ENCODE peak calls at places on chromosomes 5 and 9, in five cellular contexts. T is fibroblast of lung, P is HCT116, D is neuronal stem cell, F is Karpas-422. N is an unnamed sample.

GRCh38 chr5:102090770-102091169 is 205.3 kb downstream of the SLCO4C1 start:
- DNase-seq in T (no peak), P (peak), D (peak), F (peak), N (peak)

GRCh38 chr9:127176631-127177030 is 54.2 kb upstream of the ANGPTL2 start:
- DNase-seq in T (no peak), P (no peak), D (no peak), F (no peak), N (no peak)

GRCh38 chr5:219492-219891 is 1.4 kb downstream of the SDHA start:
- DNase-seq in T (peak), P (no peak), D (no peak), F (peak), N (peak)

GRCh38 chr9:79976501-79977444 is 405.0 kb downstream of the TLE4 start:
- DNase-seq in T (no peak), P (no peak), D (peak), F (no peak), N (no peak)

GRCh38 chr5:167720676-167721260 is 570.7 kb upstream of the WWC1 start:
- DNase-seq in T (peak), P (no peak), D (no peak), F (no peak), N (no peak)

GRCh38 chr9:89425024-89425805 is 72.7 kb downstream of the SEMA4D start:
- DNase-seq in T (peak), P (no peak), D (no peak), F (no peak), N (no peak)

GRCh38 chr5:147961208-147961749 is 54.9 kb upstream of the C5orf46 start:
- DNase-seq in T (no peak), P (no peak), D (no peak), F (no peak), N (no peak)

GRCh38 chr9:34381323-34381722 is 4.6 kb upstream of the MYORG start:
- DNase-seq in T (no peak), P (no peak), D (peak), F (peak), N (no peak)

GRCh38 chr5:122311400-122311887 is 593 bp upstream of the SNCAIP start:
- DNase-seq in T (peak), P (no peak), D (peak), F (no peak), N (no peak)

GRCh38 chr9:101455656-101456235 is 20.2 kb upstream of the ALDOB start:
- DNase-seq in T (peak), P (no peak), D (no peak), F (no peak), N (no peak)

GRCh38 chr5:77924081-77924480 is 147.9 kb upstream of the TBCA start:
- DNase-seq in T (no peak), P (no peak), D (no peak), F (no peak), N (no peak)

GRCh38 chr9:135034106-135034505 is 53.4 kb upstream of the OLFM1 start:
- DNase-seq in T (no peak), P (no peak), D (no peak), F (no peak), N (no peak)

GRCh38 chr9:8907863-8908262 is 1108.3 kb upstream of the DMAC1 start:
- DNase-seq in T (no peak), P (no peak), D (no peak), F (no peak), N (no peak)

GRCh38 chr5:66894480-66895240 is 298.5 kb downstream of the MAST4 start:
- DNase-seq in T (peak), P (no peak), D (no peak), F (no peak), N (no peak)

GRCh38 chr9:91191443-91192378 is 170.0 kb downstream of the AUH start:
- DNase-seq in T (no peak), P (no peak), D (no peak), F (no peak), N (no peak)

GRCh38 chr5:122154910-122155309 is 25.6 kb downstream of the ZNF474 start:
- DNase-seq in T (peak), P (no peak), D (no peak), F (no peak), N (no peak)

GRCh38 chr9:21473236-21473635 is 8.9 kb downstream of the IFNE start:
- DNase-seq in T (no peak), P (no peak), D (no peak), F (no peak), N (no peak)

GRCh38 chr5:4700082-4700481 is 440.0 kb upstream of the ADAMTS16 start:
- DNase-seq in T (peak), P (no peak), D (peak), F (peak), N (peak)

GRCh38 chr5:1526151-1526631 is 2.4 kb upstream of the LPCAT1 start:
- DNase-seq in T (no peak), P (no peak), D (no peak), F (peak), N (peak)

GRCh38 chr5:94885931-94886330 is 267.5 kb downstream of the SLF1 start:
- DNase-seq in T (no peak), P (no peak), D (no peak), F (no peak), N (no peak)

GRCh38 chr5:149228610-149229297 is 42.9 kb upstream of the AFAP1L1 start:
- DNase-seq in T (peak), P (peak), D (no peak), F (peak), N (no peak)

GRCh38 chr9:22654833-22655232 is 208.2 kb downstream of the DMRTA1 start:
- DNase-seq in T (peak), P (no peak), D (no peak), F (no peak), N (no peak)

GRCh38 chr5:32312194-32312681 is 501 bp downstream of the MTMR12 start:
- DNase-seq in T (peak), P (no peak), D (peak), F (peak), N (peak)

GRCh38 chr9:19924090-19924489 is 135.3 kb upstream of the SLC24A2 start:
- DNase-seq in T (no peak), P (no peak), D (no peak), F (no peak), N (no peak)
- H3K9ac ChIP-seq in T (no peak), P (no peak), D (no peak), F (no peak), N (no peak)

GRCh38 chr5:178538624-178539344 is 51.4 kb downstream of the COL23A1 start:
- DNase-seq in T (no peak), P (no peak), D (no peak), F (no peak), N (no peak)
- H3K4me2 ChIP-seq in T (no peak), P (no peak), D (no peak), F (no peak), N (no peak)

DNA sequence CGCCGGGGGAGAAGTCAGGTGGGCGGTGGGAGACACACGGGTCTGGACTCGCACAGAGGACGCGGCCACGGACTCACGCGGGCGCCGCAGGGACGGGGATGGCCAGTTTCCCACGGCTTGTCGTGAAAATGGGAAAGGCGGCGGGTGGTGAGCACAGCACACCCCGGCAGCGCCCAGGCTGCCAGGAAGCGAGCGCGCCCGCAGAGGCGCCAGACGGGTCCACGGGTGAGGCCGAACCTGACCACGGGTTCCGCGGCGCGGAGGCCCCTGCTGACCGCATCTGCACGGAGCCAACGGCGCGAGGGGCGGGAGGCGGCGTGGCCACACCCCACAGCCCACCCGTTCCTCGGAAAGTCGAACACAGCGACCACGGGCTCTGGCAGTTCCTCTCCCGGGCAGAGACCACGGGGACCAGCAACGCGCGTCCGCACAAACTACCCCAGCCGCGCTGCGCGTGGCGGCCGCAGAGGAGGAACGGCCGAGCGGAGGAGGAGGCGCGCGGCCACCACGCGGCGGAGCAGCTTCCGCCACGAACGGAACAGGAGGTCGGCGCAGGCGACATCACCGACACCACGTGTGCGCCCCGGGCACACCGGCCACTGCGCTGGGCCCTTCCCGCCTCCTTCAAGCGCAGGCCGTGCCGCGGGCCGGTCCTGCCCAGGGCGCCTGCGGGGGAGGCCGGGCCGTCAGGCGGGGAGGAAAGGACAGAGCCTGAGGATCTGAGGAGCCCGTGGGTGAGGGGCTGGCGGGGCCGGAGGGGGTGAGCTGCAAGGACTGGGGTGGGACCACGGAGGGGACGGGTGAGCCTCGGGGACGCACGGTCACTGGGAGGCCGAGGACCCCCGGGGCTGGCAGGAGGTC is 5.6 kb downstream of the EXD3 start:
- DNase-seq in T (no peak), P (no peak), D (no peak), F (no peak), N (no peak)
- H3K9ac ChIP-seq in T (peak), P (no peak), D (no peak), F (no peak), N (no peak)

DNA sequence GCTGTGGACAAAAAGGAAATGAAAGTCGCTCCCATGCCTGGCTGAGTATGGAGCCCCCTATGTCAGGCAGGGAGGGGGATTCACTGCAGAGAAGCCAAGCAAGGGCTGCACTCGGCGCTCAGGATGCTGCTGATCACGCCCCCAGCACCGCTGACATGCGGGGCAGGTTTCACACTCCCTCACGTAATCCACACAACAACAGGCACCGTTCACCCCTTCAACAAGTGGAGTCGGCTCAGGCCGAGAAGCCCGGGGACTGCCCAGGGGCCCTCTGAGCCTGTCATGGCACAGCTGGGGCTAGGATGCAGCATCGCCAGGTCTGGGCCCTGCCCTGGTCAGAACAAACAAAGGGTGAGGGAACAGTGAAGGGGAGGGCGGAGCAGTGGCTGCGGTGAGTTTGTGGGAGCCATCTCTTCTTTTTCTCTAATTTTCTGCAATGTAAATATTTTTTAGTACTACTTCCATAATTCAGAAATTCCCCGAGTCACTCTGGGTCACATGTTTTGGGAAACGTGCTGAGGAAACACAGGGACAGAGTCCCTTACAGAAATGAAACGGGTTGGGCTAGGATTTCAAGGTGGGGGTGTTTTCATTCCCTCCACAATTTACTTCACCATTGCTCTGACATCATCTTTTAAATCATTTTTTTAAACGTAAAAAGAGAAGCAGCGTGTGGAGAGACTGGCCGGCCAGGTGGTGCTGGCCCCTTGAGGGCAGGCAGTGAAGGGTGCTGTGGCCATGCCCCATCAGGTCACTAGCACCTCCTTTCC is 49.8 kb downstream of the PRRT1B start:
- DNase-seq in T (no peak), P (no peak), D (no peak), F (no peak), N (no peak)
- H3K4me2 ChIP-seq in T (no peak), P (no peak), D (no peak), F (no peak), N (no peak)

GRCh38 chr5:44875661-44876250 is 67.0 kb downstream of the MRPS30 start:
- DNase-seq in T (peak), P (peak), D (no peak), F (no peak), N (no peak)
- H3K9ac ChIP-seq in T (no peak), P (peak), D (no peak), F (no peak), N (no peak)

N was measured in DND-41.